ENCODE peak calls at places on chromosomes 3 and 15, in four cellular contexts. F is activated T-helper 9 cell treated with anti-CD3 and anti-CD28 coated beads, Interleukin-2, amount 50 U/mL, for 16 hours; U is T-cell; S is stimulated activated CD8-positive, alpha-beta memory T cell treated with anti-CD3 and anti-CD28 coated beads, Interleukin-2, amount 100 ng/mL, for 48 hours. I is an unnamed sample.

GRCh38 chr3:113541519-113541918 is 9.2 kb downstream of the SIDT1 start:
- DNase-seq in S (no peak), F (no peak), U (no peak), I (no peak)

GRCh38 chr3:72234394-72234793 is 449.4 kb upstream of the PROK2 start:
- DNase-seq in S (no peak), U (no peak), F (no peak), I (no peak)

GRCh38 chr15:34109775-34110663 is 8.1 kb downstream of the PGBD4 start:
- DNase-seq in S (no peak), F (no peak), U (no peak), I (no peak)

GRCh38 chr3:66386011-66386924 is 114.6 kb downstream of the LRIG1 start:
- DNase-seq in S (no peak), F (no peak), U (no peak), I (no peak)

GRCh38 chr3:179416681-179417080 is 34.6 kb downstream of the GNB4 start:
- DNase-seq in U (no peak), S (no peak), F (no peak), I (no peak)

GRCh38 chr15:60634815-60635214 is 155.9 kb upstream of the ICE2 start:
- DNase-seq in S (no peak), U (no peak), F (no peak), I (no peak)

GRCh38 chr3:197793246-197793645 is 2.2 kb downstream of the LRCH3 start:
- DNase-seq in F (no peak), U (no peak), S (no peak), I (no peak)

GRCh38 chr15:93291380-93291779 is 202.4 kb upstream of the RGMA start:
- DNase-seq in F (no peak), S (no peak), U (no peak), I (no peak)

GRCh38 chr3:30602946-30603345 is 3.5 kb upstream of the TGFBR2 start:
- DNase-seq in U (no peak), F (no peak), S (no peak), I (no peak)

GRCh38 chr3:130711885-130712284 is 34.7 kb downstream of the PIK3R4 start:
- DNase-seq in F (no peak), U (no peak), S (no peak), I (no peak)

GRCh38 chr15:33807665-33808064 is 160.6 kb upstream of the CHRM5 start:
- DNase-seq in U (no peak), F (no peak), S (no peak), I (no peak)

GRCh38 chr3:9108876-9109569 is 140.4 kb downstream of the SRGAP3 start:
- DNase-seq in S (no peak), F (no peak), U (no peak), I (no peak)

GRCh38 chr3:13189639-13190375 is 116.6 kb upstream of the IQSEC1 start:
- DNase-seq in S (no peak), F (no peak), U (no peak), I (no peak)